ENCODE peak calls at places on chromosomes 7 and 10, in five cellular contexts. U, X, B, Z and Y are unnamed samples.

GRCh38 chr7:136687693-136688322 is 180.6 kb upstream of the CHRM2 start:
- DNase-seq in U (no peak), X (no peak), B (peak; percentile 14), Z (no peak), Y (peak; percentile 14)

GRCh38 chr7:115933463-115933862 is 97.1 kb downstream of the TFEC start:
- DNase-seq in U (no peak), X (no peak), B (no peak), Z (no peak), Y (no peak)

GRCh38 chr7:106872763-106873162 is 7.7 kb downstream of the PIK3CG start:
- DNase-seq in U (no peak), X (no peak), B (no peak), Z (no peak), Y (no peak)

GRCh38 chr7:44284216-44284615 is 41.2 kb downstream of the CAMK2B start:
- DNase-seq in U (no peak), X (peak; percentile 3), B (no peak), Z (no peak), Y (no peak)

GRCh38 chr10:63396123-63396719 is 69.6 kb downstream of the JMJD1C start:
- DNase-seq in U (no peak), X (no peak), B (no peak), Z (no peak), Y (no peak)

GRCh38 chr7:50268990-50269389 is 35.5 kb upstream of the IKZF1 start:
- DNase-seq in U (no peak), X (no peak), B (no peak), Z (no peak), Y (no peak)

GRCh38 chr10:110576220-110576619 is 8.7 kb downstream of the SMC3 start:
- DNase-seq in U (no peak), X (no peak), B (no peak), Z (no peak), Y (no peak)

GRCh38 chr10:129023057-129023456 is 444.0 kb upstream of the MGMT start:
- DNase-seq in U (no peak), X (no peak), B (no peak), Z (no peak), Y (no peak)

GRCh38 chr10:125880719-125881118 is 373 bp downstream of the DHX32 start:
- DNase-seq in U (no peak), X (no peak), B (no peak), Z (no peak), Y (no peak)

GRCh38 chr10:794382-794956 is 105.0 kb upstream of the DIP2C start:
- DNase-seq in U (no peak), X (no peak), B (no peak), Z (no peak), Y (no peak)

GRCh38 chr10:117536862-117537435 is 5.6 kb upstream of the EMX2 start:
- DNase-seq in U (no peak), X (no peak), B (no peak), Z (no peak), Y (no peak)

GRCh38 chr10:4450981-4451501 is 375.0 kb upstream of the AKR1E2 start:
- DNase-seq in U (peak; percentile 8), X (no peak), B (no peak), Z (no peak), Y (no peak)